ENCODE peak calls at places on chromosomes 16 and 17, in five cellular contexts. T is Peyer's patch; I is K562; E is CD8-positive, alpha-beta T cell; Q is breast epithelium. Z is an unnamed sample.

GRCh38 chr16:67158637-67159600 is 790 bp downstream of the TRADD start:
- DNase-seq in T (peak; percentile 93), I (peak; percentile 70), E (peak; percentile 71), Q (no peak), Z (peak; percentile 42)

GRCh38 chr17:78664476-78665384 is 87.5 kb upstream of the DNAH17 start:
- DNase-seq in T (peak; percentile 47), I (peak; percentile 13), E (no peak), Q (no peak), Z (peak; percentile 71)

GRCh38 chr16:27911486-27911885 is 152.0 kb downstream of the GSG1L start:
- DNase-seq in T (no peak), I (no peak), E (no peak), Q (no peak), Z (no peak)

GRCh38 chr16:57367111-57367752 is 5.1 kb upstream of the CX3CL1 start:
- DNase-seq in T (no peak), I (no peak), E (no peak), Q (peak; percentile 41), Z (no peak)

GRCh38 chr17:20072692-20072992 is 63.5 kb downstream of the SPECC1 start:
- DNase-seq in T (no peak), I (no peak), E (no peak), Q (no peak), Z (no peak)

GRCh38 chr16:24178496-24178895 is 77.6 kb upstream of the CACNG3 start:
- DNase-seq in T (no peak), I (peak; percentile 30), E (no peak), Q (no peak), Z (peak; percentile 24)

GRCh38 chr17:71828182-71828596 is 292.6 kb upstream of the SOX9 start:
- DNase-seq in T (no peak), I (no peak), E (no peak), Q (no peak), Z (no peak)

GRCh38 chr17:80826955-80827645 is 164.5 kb upstream of the CHMP6 start:
- DNase-seq in T (peak; percentile 50), I (no peak), E (no peak), Q (peak; percentile 54), Z (peak; percentile 69)

GRCh38 chr16:87173294-87173883 is 143.8 kb downstream of the C16orf95 start:
- DNase-seq in T (no peak), I (no peak), E (no peak), Q (no peak), Z (no peak)

GRCh38 chr17:7674934-7675333 is 12.4 kb downstream of the TP53 start:
- DNase-seq in T (no peak), I (no peak), E (no peak), Q (no peak), Z (no peak)

GRCh38 chr17:7676533-7676932 is 10.8 kb downstream of the TP53 start:
- DNase-seq in T (no peak), I (no peak), E (no peak), Q (no peak), Z (no peak)

GRCh38 chr17:7673239-7673638 is 14.1 kb downstream of the TP53 start:
- DNase-seq in T (peak; percentile 74), I (peak; percentile 47), E (no peak), Q (no peak), Z (peak; percentile 24)

DNA sequence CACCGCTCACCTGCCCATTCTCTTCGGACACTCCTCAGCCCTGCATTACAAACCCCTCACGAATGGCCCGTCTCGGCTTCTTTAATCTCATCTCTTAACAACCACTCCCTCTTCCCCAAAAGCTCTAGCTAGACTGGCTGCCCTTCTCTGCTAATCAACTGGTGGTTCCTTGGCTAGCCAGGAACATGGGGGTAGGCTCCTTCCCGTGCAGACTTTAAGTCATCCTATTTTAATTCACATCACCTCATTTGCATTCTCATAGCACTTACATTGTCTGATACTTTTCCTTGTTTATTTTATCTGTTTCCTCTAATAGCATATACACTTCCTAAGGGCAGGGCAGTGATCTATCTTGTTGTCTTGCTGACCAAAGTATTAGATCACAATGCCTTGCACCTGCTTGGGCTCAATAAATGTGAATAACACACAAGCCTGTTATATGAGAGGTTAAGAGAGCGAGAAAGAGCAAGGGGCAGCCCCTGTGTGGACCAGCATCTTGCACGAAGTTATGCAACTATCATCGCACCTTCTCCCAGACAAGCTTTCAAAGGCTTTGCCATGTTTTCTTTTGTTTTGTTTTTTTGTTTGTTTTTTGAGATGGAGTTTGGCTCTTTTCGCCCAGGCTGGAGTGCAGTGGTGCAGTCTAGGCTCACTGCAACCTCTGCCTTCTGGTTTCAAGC is 9.8 kb downstream of the TP53 start:
- DNase-seq in T (no peak), I (no peak), E (no peak), Q (no peak), Z (no peak)
- H3K4me3 ChIP-seq in T (no peak overlapping the region), I (no peak overlapping the region), E (no peak overlapping the region), Q (no peak overlapping the region), Z (no peak overlapping the region)

DNA sequence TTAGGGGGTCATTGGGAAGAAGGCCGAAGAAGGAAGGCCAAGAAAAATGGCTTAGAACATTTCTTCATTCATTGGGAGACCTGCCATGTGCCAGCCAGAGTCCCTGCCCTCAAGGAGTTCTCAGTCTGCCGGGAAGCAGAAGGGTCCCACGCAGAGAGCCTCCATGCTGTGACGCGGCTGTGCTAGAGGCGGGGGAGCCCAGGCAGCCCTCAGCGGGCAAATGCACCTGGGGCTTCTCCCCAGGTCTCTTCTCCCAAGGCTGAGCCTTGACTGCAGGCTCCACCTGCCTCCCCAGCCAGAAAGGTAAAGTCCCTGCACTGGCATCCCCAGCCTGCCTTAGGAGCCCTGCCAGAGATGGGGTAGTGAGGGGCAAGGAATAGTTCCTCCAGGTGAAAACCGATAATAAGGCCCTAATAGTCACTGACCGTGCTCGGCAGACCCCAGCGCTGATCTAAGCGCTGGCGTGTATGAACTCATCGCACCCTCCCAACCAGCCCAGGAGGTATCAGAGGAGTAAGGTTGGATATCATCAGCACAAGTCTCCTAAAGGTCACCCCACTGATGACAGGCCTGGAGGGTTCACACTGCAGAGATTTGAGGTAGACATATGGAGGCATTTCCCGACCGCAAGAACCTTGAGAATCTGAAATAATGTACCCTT is 6.0 kb upstream of the CDR2L start:
- DNase-seq in T (no peak), I (no peak), E (no peak), Q (no peak), Z (no peak)
- H3K27ac ChIP-seq in T (peak overlapping the region; percentile 83), I (peak overlapping the region; percentile 75), E (peak overlapping the region; percentile 74), Q (peak overlapping the region; percentile 95), Z (peak overlapping the region; percentile 24)

DNA sequence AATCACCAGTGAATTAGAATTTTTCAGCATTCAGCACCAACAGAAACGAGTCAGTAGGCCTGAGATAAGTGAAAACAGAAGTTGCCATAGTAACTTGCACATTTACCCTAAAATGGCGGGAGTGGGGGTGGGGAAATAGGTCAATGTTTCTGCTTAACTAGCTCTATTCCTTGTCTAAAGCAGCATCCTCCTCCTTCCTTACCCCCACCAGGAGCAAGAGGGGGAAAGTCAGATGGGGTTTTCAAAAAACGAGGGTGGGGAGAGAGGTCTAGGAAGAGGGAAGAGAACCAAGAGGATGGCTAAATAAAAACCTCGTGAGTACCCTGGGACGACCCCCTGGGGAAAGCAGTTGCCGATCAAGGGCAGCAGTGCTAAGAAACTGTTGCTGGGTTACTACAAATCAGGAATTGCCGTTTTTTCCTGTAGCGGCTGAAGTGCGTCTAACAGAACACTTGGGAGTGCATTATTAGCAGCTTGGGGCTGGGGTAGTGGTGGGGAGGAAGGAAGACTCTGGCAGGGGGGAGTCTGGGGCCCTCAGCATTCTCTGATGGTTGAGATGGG is 34.4 kb upstream of the MNT start:
- DNase-seq in T (no peak), I (peak; percentile 9), E (no peak), Q (no peak), Z (no peak)
- H3K4me3 ChIP-seq in T (no peak overlapping the region), I (no peak overlapping the region), E (no peak overlapping the region), Q (no peak overlapping the region), Z (no peak overlapping the region)

DNA sequence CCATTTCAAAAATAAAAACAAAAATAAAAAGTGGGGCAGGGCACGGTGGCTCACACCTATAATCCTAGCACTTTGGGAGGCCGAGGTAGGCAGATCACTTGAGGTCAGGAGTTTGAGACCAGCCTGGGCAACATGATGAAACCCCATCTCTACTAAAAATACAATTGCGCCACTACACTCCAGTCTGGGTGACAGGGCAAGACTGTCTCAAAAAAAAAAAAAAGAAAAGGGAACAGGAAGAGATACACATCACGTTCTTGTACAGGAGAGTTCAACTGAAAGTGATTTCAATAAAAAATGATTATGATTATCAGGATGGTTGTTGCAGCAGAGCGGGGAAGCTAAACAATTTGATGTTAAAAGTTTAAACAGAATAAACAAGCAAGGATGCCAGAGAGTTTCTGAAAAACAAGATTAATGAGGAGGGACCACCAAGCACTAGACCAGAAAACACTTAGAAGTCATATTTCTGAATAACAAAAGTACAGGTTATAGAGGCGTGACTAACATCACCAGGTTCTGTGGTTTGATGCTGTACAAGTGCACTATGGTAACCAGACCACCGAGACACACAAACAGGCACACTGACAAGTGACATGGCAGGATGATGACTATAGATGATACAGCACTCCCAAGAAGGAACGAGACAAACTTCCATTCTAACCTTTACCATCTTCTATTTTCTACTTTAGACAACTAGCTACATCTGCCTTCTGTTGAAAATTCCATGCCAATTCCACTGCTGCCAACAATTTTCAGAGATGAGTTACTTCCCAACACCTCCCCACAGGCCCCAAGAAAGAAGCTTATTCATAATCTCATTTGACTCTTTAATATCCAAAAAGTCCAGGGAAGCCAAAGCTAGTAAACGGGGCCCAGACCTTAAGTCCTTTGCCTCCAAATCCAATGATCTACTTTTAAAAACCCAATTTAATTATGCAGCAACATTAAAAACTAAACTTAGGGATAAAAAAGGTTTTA is 11.8 kb downstream of the DNAJA2 start:
- DNase-seq in T (no peak), I (no peak), E (no peak), Q (no peak), Z (no peak)
- H3K27ac ChIP-seq in T (no peak overlapping the region), I (no peak overlapping the region), E (peak overlapping the region; percentile 37), Q (no peak overlapping the region), Z (no peak overlapping the region)

GRCh38 chr16:88782454-88783390 is 2.3 kb downstream of the PIEZO1 start:
- DNase-seq in T (no peak), I (peak; percentile 65), E (no peak), Q (no peak), Z (no peak)
- H3K4me3 ChIP-seq in T (peak overlapping the region; percentile 68), I (peak overlapping the region; percentile 70), E (no peak overlapping the region), Q (peak overlapping the region; percentile 100), Z (no peak overlapping the region)

GRCh38 chr16:89410794-89411309 is 79.5 kb downstream of the ANKRD11 start:
- DNase-seq in T (peak; percentile 55), I (no peak), E (no peak), Q (peak; percentile 76), Z (peak; percentile 81)

GRCh38 chr16:89411335-89411850 is 79.0 kb downstream of the ANKRD11 start:
- DNase-seq in T (no peak), I (no peak), E (no peak), Q (no peak), Z (no peak)

GRCh38 chr16:89413811-89414585 is 76.4 kb downstream of the ANKRD11 start:
- DNase-seq in T (no peak), I (peak; percentile 59), E (no peak), Q (no peak), Z (no peak)

GRCh38 chr16:89410322-89410721 is 80.0 kb downstream of the ANKRD11 start:
- DNase-seq in T (no peak), I (no peak), E (no peak), Q (no peak), Z (no peak)

GRCh38 chr16:89412811-89413210 is 77.5 kb downstream of the ANKRD11 start:
- DNase-seq in T (no peak), I (peak; percentile 37), E (no peak), Q (no peak), Z (no peak)
- H3K27ac ChIP-seq in T (no peak overlapping the region), I (no peak overlapping the region), E (no peak overlapping the region), Q (no peak overlapping the region), Z (no peak overlapping the region)